ENCODE peak calls at places on chromosomes 4 and X, in nine cellular contexts. One of them, this sample, is unnamed.

GRCh38 chrX:135114392-135114791 is 5.9 kb downstream of the ETDB start:
- DNase-seq in Calu3: peak; percentile 29
- DNase-seq in neural crest cell: no peak
- DNase-seq in sciatic nerve: no peak
- DNase-seq in AG08395: no peak
- DNase-seq in Peyer's patch: no peak
- DNase-seq in activated CD4-positive, alpha-beta T cell treated with anti-CD3 and anti-CD28 coated beads for 1 hour: no peak
- DNase-seq in prostate gland: no peak
- DNase-seq in SW 1271: no peak
- DNase-seq in this sample: no peak

GRCh38 chr4:189613202-189613601 is 327.5 kb upstream of the FRG1 start:
- DNase-seq in Calu3: no peak
- DNase-seq in neural crest cell: no peak
- DNase-seq in sciatic nerve: no peak
- DNase-seq in AG08395: no peak
- DNase-seq in Peyer's patch: no peak
- DNase-seq in activated CD4-positive, alpha-beta T cell treated with anti-CD3 and anti-CD28 coated beads for 1 hour: no peak
- DNase-seq in prostate gland: no peak
- DNase-seq in SW 1271: no peak
- DNase-seq in this sample: no peak

GRCh38 chr4:37803348-37803973 is 23.0 kb upstream of the PGM2 start:
- DNase-seq in Calu3: no peak
- DNase-seq in neural crest cell: no peak
- DNase-seq in sciatic nerve: no peak
- DNase-seq in AG08395: peak; percentile 36
- DNase-seq in Peyer's patch: no peak
- DNase-seq in activated CD4-positive, alpha-beta T cell treated with anti-CD3 and anti-CD28 coated beads for 1 hour: no peak
- DNase-seq in prostate gland: no peak
- DNase-seq in SW 1271: peak; percentile 69
- DNase-seq in this sample: peak; percentile 47

GRCh38 chr4:80197601-80198444 is 520 bp downstream of the PRDM8 start:
- DNase-seq in Calu3: no peak
- DNase-seq in neural crest cell: no peak
- DNase-seq in sciatic nerve: no peak
- DNase-seq in AG08395: peak; percentile 47
- DNase-seq in Peyer's patch: no peak
- DNase-seq in activated CD4-positive, alpha-beta T cell treated with anti-CD3 and anti-CD28 coated beads for 1 hour: no peak
- DNase-seq in prostate gland: no peak
- DNase-seq in SW 1271: no peak
- DNase-seq in this sample: no peak

GRCh38 chrX:103343105-103343504 is 13.1 kb downstream of the TCEAL7 start:
- DNase-seq in Calu3: peak; percentile 43
- DNase-seq in neural crest cell: no peak
- DNase-seq in sciatic nerve: no peak
- DNase-seq in AG08395: peak; percentile 39
- DNase-seq in Peyer's patch: peak; percentile 68
- DNase-seq in activated CD4-positive, alpha-beta T cell treated with anti-CD3 and anti-CD28 coated beads for 1 hour: peak; percentile 8
- DNase-seq in prostate gland: peak; percentile 16
- DNase-seq in SW 1271: peak; percentile 20
- DNase-seq in this sample: peak; percentile 1

GRCh38 chr4:105588252-105588651 is 35.8 kb downstream of the ARHGEF38 start:
- DNase-seq in Calu3: no peak
- DNase-seq in neural crest cell: no peak
- DNase-seq in sciatic nerve: no peak
- DNase-seq in AG08395: no peak
- DNase-seq in Peyer's patch: no peak
- DNase-seq in activated CD4-positive, alpha-beta T cell treated with anti-CD3 and anti-CD28 coated beads for 1 hour: no peak
- DNase-seq in prostate gland: no peak
- DNase-seq in SW 1271: no peak
- DNase-seq in this sample: no peak

GRCh38 chrX:149040873-149041535 is 464.1 kb downstream of the IDS start:
- DNase-seq in Calu3: no peak
- DNase-seq in neural crest cell: no peak
- DNase-seq in sciatic nerve: no peak
- DNase-seq in AG08395: no peak
- DNase-seq in Peyer's patch: no peak
- DNase-seq in activated CD4-positive, alpha-beta T cell treated with anti-CD3 and anti-CD28 coated beads for 1 hour: no peak
- DNase-seq in prostate gland: no peak
- DNase-seq in SW 1271: no peak
- DNase-seq in this sample: no peak

GRCh38 chr4:177281544-177281943 is 28.1 kb upstream of the NEIL3 start:
- DNase-seq in Calu3: no peak
- DNase-seq in neural crest cell: no peak
- DNase-seq in sciatic nerve: no peak
- DNase-seq in AG08395: no peak
- DNase-seq in Peyer's patch: no peak
- DNase-seq in activated CD4-positive, alpha-beta T cell treated with anti-CD3 and anti-CD28 coated beads for 1 hour: no peak
- DNase-seq in prostate gland: no peak
- DNase-seq in SW 1271: no peak
- DNase-seq in this sample: no peak

GRCh38 chrX:50913520-50913919 is 3.0 kb downstream of the BMP15 start:
- DNase-seq in Calu3: no peak
- DNase-seq in neural crest cell: no peak
- DNase-seq in sciatic nerve: no peak
- DNase-seq in AG08395: no peak
- DNase-seq in Peyer's patch: no peak
- DNase-seq in activated CD4-positive, alpha-beta T cell treated with anti-CD3 and anti-CD28 coated beads for 1 hour: no peak
- DNase-seq in prostate gland: no peak
- DNase-seq in SW 1271: no peak
- DNase-seq in this sample: no peak

GRCh38 chrX:51975811-51976210 is 82.4 kb downstream of the MAGED1 start:
- DNase-seq in Calu3: no peak
- DNase-seq in neural crest cell: no peak
- DNase-seq in sciatic nerve: no peak
- DNase-seq in AG08395: no peak
- DNase-seq in Peyer's patch: no peak
- DNase-seq in activated CD4-positive, alpha-beta T cell treated with anti-CD3 and anti-CD28 coated beads for 1 hour: no peak
- DNase-seq in prostate gland: no peak
- DNase-seq in SW 1271: no peak
- DNase-seq in this sample: no peak

GRCh38 chrX:25020391-25021131 is 4.8 kb upstream of the ARX start:
- DNase-seq in Calu3: peak; percentile 59
- DNase-seq in neural crest cell: peak; percentile 70
- DNase-seq in sciatic nerve: no peak
- DNase-seq in AG08395: no peak
- DNase-seq in Peyer's patch: no peak
- DNase-seq in activated CD4-positive, alpha-beta T cell treated with anti-CD3 and anti-CD28 coated beads for 1 hour: no peak
- DNase-seq in prostate gland: no peak
- DNase-seq in SW 1271: no peak
- DNase-seq in this sample: no peak

GRCh38 chr4:48388504-48389154 is 47.3 kb downstream of the SLAIN2 start:
- DNase-seq in Calu3: no peak
- DNase-seq in neural crest cell: no peak
- DNase-seq in sciatic nerve: no peak
- DNase-seq in AG08395: peak; percentile 61
- DNase-seq in Peyer's patch: no peak
- DNase-seq in activated CD4-positive, alpha-beta T cell treated with anti-CD3 and anti-CD28 coated beads for 1 hour: no peak
- DNase-seq in prostate gland: no peak
- DNase-seq in SW 1271: no peak
- DNase-seq in this sample: no peak

GRCh38 chrX:43973249-43973672 is at the start of gene NDP:
- DNase-seq in Calu3: peak; percentile 16
- DNase-seq in neural crest cell: no peak
- DNase-seq in sciatic nerve: no peak
- DNase-seq in AG08395: no peak
- DNase-seq in Peyer's patch: no peak
- DNase-seq in activated CD4-positive, alpha-beta T cell treated with anti-CD3 and anti-CD28 coated beads for 1 hour: no peak
- DNase-seq in prostate gland: no peak
- DNase-seq in SW 1271: no peak
- DNase-seq in this sample: no peak

GRCh38 chr4:82801910-82802521 is 3.4 kb upstream of the SCD5 start:
- DNase-seq in Calu3: peak; percentile 37
- DNase-seq in neural crest cell: no peak
- DNase-seq in sciatic nerve: no peak
- DNase-seq in AG08395: peak; percentile 46
- DNase-seq in Peyer's patch: no peak
- DNase-seq in activated CD4-positive, alpha-beta T cell treated with anti-CD3 and anti-CD28 coated beads for 1 hour: no peak
- DNase-seq in prostate gland: no peak
- DNase-seq in SW 1271: peak; percentile 13
- DNase-seq in this sample: no peak

GRCh38 chrX:66030505-66031317 is 9.2 kb downstream of the VSIG4 start:
- DNase-seq in Calu3: no peak
- DNase-seq in neural crest cell: no peak
- DNase-seq in sciatic nerve: no peak
- DNase-seq in AG08395: peak; percentile 13
- DNase-seq in Peyer's patch: peak; percentile 74
- DNase-seq in activated CD4-positive, alpha-beta T cell treated with anti-CD3 and anti-CD28 coated beads for 1 hour: no peak
- DNase-seq in prostate gland: no peak
- DNase-seq in SW 1271: no peak
- DNase-seq in this sample: peak; percentile 1

GRCh38 chr4:11073621-11074051 is 355.1 kb downstream of the HS3ST1 start:
- DNase-seq in Calu3: no peak
- DNase-seq in neural crest cell: no peak
- DNase-seq in sciatic nerve: peak; percentile 66
- DNase-seq in AG08395: no peak
- DNase-seq in Peyer's patch: no peak
- DNase-seq in activated CD4-positive, alpha-beta T cell treated with anti-CD3 and anti-CD28 coated beads for 1 hour: no peak
- DNase-seq in prostate gland: no peak
- DNase-seq in SW 1271: no peak
- DNase-seq in this sample: no peak

GRCh38 chrX:80021611-80022010 is 7.1 kb downstream of the TBX22 start:
- DNase-seq in Calu3: no peak
- DNase-seq in neural crest cell: no peak
- DNase-seq in sciatic nerve: no peak
- DNase-seq in AG08395: no peak
- DNase-seq in Peyer's patch: no peak
- DNase-seq in activated CD4-positive, alpha-beta T cell treated with anti-CD3 and anti-CD28 coated beads for 1 hour: no peak
- DNase-seq in prostate gland: no peak
- DNase-seq in SW 1271: no peak
- DNase-seq in this sample: no peak

GRCh38 chrX:102067966-102068723 is 57.3 kb upstream of the TCEAL2 start:
- DNase-seq in Calu3: peak; percentile 11
- DNase-seq in neural crest cell: peak; percentile 14
- DNase-seq in sciatic nerve: no peak
- DNase-seq in AG08395: peak; percentile 20
- DNase-seq in Peyer's patch: no peak
- DNase-seq in activated CD4-positive, alpha-beta T cell treated with anti-CD3 and anti-CD28 coated beads for 1 hour: no peak
- DNase-seq in prostate gland: no peak
- DNase-seq in SW 1271: peak; percentile 0
- DNase-seq in this sample: peak; percentile 0

GRCh38 chr4:63717384-63717783 is 691.9 kb downstream of the TECRL start:
- DNase-seq in Calu3: peak; percentile 0
- DNase-seq in neural crest cell: no peak
- DNase-seq in sciatic nerve: no peak
- DNase-seq in AG08395: no peak
- DNase-seq in Peyer's patch: no peak
- DNase-seq in activated CD4-positive, alpha-beta T cell treated with anti-CD3 and anti-CD28 coated beads for 1 hour: no peak
- DNase-seq in prostate gland: no peak
- DNase-seq in SW 1271: peak; percentile 23
- DNase-seq in this sample: no peak

GRCh38 chr4:11904117-11904535 is 475.4 kb upstream of the HS3ST1 start:
- DNase-seq in Calu3: no peak
- DNase-seq in neural crest cell: no peak
- DNase-seq in sciatic nerve: no peak
- DNase-seq in AG08395: no peak
- DNase-seq in Peyer's patch: peak; percentile 51
- DNase-seq in activated CD4-positive, alpha-beta T cell treated with anti-CD3 and anti-CD28 coated beads for 1 hour: no peak
- DNase-seq in prostate gland: peak; percentile 73
- DNase-seq in SW 1271: no peak
- DNase-seq in this sample: no peak

GRCh38 chr4:53785996-53786395 is 194.7 kb upstream of the LNX1 start:
- DNase-seq in Calu3: no peak
- DNase-seq in neural crest cell: no peak
- DNase-seq in sciatic nerve: no peak
- DNase-seq in AG08395: peak; percentile 28
- DNase-seq in Peyer's patch: no peak
- DNase-seq in activated CD4-positive, alpha-beta T cell treated with anti-CD3 and anti-CD28 coated beads for 1 hour: no peak
- DNase-seq in prostate gland: no peak
- DNase-seq in SW 1271: no peak
- DNase-seq in this sample: no peak

GRCh38 chrX:150270622-150271021 is 92.5 kb upstream of the MAMLD1 start:
- DNase-seq in Calu3: no peak
- DNase-seq in neural crest cell: no peak
- DNase-seq in sciatic nerve: no peak
- DNase-seq in AG08395: no peak
- DNase-seq in Peyer's patch: no peak
- DNase-seq in activated CD4-positive, alpha-beta T cell treated with anti-CD3 and anti-CD28 coated beads for 1 hour: no peak
- DNase-seq in prostate gland: peak; percentile 5
- DNase-seq in SW 1271: no peak
- DNase-seq in this sample: no peak

GRCh38 chr4:137390141-137390540 is 142.2 kb downstream of the PCDH18 start:
- DNase-seq in Calu3: no peak
- DNase-seq in neural crest cell: no peak
- DNase-seq in sciatic nerve: no peak
- DNase-seq in AG08395: no peak
- DNase-seq in Peyer's patch: no peak
- DNase-seq in activated CD4-positive, alpha-beta T cell treated with anti-CD3 and anti-CD28 coated beads for 1 hour: no peak
- DNase-seq in prostate gland: no peak
- DNase-seq in SW 1271: no peak
- DNase-seq in this sample: no peak

GRCh38 chr4:94653984-94654609 is 103.7 kb upstream of the BMPR1B start:
- DNase-seq in Calu3: no peak
- DNase-seq in neural crest cell: no peak
- DNase-seq in sciatic nerve: no peak
- DNase-seq in AG08395: no peak
- DNase-seq in Peyer's patch: no peak
- DNase-seq in activated CD4-positive, alpha-beta T cell treated with anti-CD3 and anti-CD28 coated beads for 1 hour: no peak
- DNase-seq in prostate gland: no peak
- DNase-seq in SW 1271: no peak
- DNase-seq in this sample: no peak

GRCh38 chr4:127196656-127197352 is 436.0 kb upstream of the INTU start:
- DNase-seq in Calu3: no peak
- DNase-seq in neural crest cell: no peak
- DNase-seq in sciatic nerve: no peak
- DNase-seq in AG08395: no peak
- DNase-seq in Peyer's patch: no peak
- DNase-seq in activated CD4-positive, alpha-beta T cell treated with anti-CD3 and anti-CD28 coated beads for 1 hour: no peak
- DNase-seq in prostate gland: no peak
- DNase-seq in SW 1271: no peak
- DNase-seq in this sample: no peak

GRCh38 chr4:188262464-188262863 is 123.2 kb downstream of the TRIML1 start:
- DNase-seq in Calu3: no peak
- DNase-seq in neural crest cell: no peak
- DNase-seq in sciatic nerve: no peak
- DNase-seq in AG08395: no peak
- DNase-seq in Peyer's patch: no peak
- DNase-seq in activated CD4-positive, alpha-beta T cell treated with anti-CD3 and anti-CD28 coated beads for 1 hour: no peak
- DNase-seq in prostate gland: no peak
- DNase-seq in SW 1271: no peak
- DNase-seq in this sample: no peak

GRCh38 chrX:109374276-109374960 is 107.5 kb downstream of the GUCY2F start:
- DNase-seq in Calu3: no peak
- DNase-seq in neural crest cell: no peak
- DNase-seq in sciatic nerve: no peak
- DNase-seq in AG08395: no peak
- DNase-seq in Peyer's patch: no peak
- DNase-seq in activated CD4-positive, alpha-beta T cell treated with anti-CD3 and anti-CD28 coated beads for 1 hour: no peak
- DNase-seq in prostate gland: no peak
- DNase-seq in SW 1271: no peak
- DNase-seq in this sample: no peak

GRCh38 chr4:108058685-108059440 is 69.2 kb downstream of the HADH start:
- DNase-seq in Calu3: peak; percentile 18
- DNase-seq in neural crest cell: peak; percentile 15
- DNase-seq in sciatic nerve: no peak
- DNase-seq in AG08395: peak; percentile 86
- DNase-seq in Peyer's patch: no peak
- DNase-seq in activated CD4-positive, alpha-beta T cell treated with anti-CD3 and anti-CD28 coated beads for 1 hour: no peak
- DNase-seq in prostate gland: peak; percentile 26
- DNase-seq in SW 1271: peak; percentile 3
- DNase-seq in this sample: no peak

GRCh38 chrX:2608638-2609430 is 82.3 kb upstream of the CD99 start:
- DNase-seq in Calu3: peak; percentile 81
- DNase-seq in neural crest cell: peak; percentile 69
- DNase-seq in sciatic nerve: peak; percentile 90
- DNase-seq in AG08395: peak; percentile 95
- DNase-seq in Peyer's patch: peak; percentile 93
- DNase-seq in activated CD4-positive, alpha-beta T cell treated with anti-CD3 and anti-CD28 coated beads for 1 hour: peak; percentile 82
- DNase-seq in prostate gland: peak; percentile 86
- DNase-seq in SW 1271: no peak
- DNase-seq in this sample: peak; percentile 81

GRCh38 chrX:70042399-70043371 is 7.1 kb downstream of the AWAT2 start:
- DNase-seq in Calu3: peak; percentile 41
- DNase-seq in neural crest cell: no peak
- DNase-seq in sciatic nerve: no peak
- DNase-seq in AG08395: no peak
- DNase-seq in Peyer's patch: no peak
- DNase-seq in activated CD4-positive, alpha-beta T cell treated with anti-CD3 and anti-CD28 coated beads for 1 hour: no peak
- DNase-seq in prostate gland: peak; percentile 27
- DNase-seq in SW 1271: no peak
- DNase-seq in this sample: no peak

GRCh38 chr4:102439835-102440234 is 61.3 kb upstream of the NFKB1 start:
- DNase-seq in Calu3: no peak
- DNase-seq in neural crest cell: no peak
- DNase-seq in sciatic nerve: no peak
- DNase-seq in AG08395: peak; percentile 63
- DNase-seq in Peyer's patch: no peak
- DNase-seq in activated CD4-positive, alpha-beta T cell treated with anti-CD3 and anti-CD28 coated beads for 1 hour: no peak
- DNase-seq in prostate gland: no peak
- DNase-seq in SW 1271: no peak
- DNase-seq in this sample: no peak